ENCODE peak calls at places on chromosomes 1 and 21, in six cellular contexts. L, D, C, U, A and N are unnamed samples.

GRCh38 chr1:59994302-59995198 is 68.0 kb upstream of the CYP2J2 start:
- DNase-seq in A (peak), L (peak), U (no peak), D (no peak), C (peak), N (no peak)

GRCh38 chr1:231165371-231165770 is 3.5 kb downstream of the TRIM67 start:
- DNase-seq in U (no peak), D (no peak), C (peak), L (no peak), A (peak), N (no peak)

GRCh38 chr1:245031041-245031440 is 123.7 kb upstream of the KIF26B start:
- DNase-seq in D (no peak), A (no peak), U (no peak), L (no peak), C (no peak), N (no peak)

GRCh38 chr1:159927887-159928431 is 2.7 kb upstream of the TAGLN2 start:
- DNase-seq in U (no peak), L (no peak), C (no peak), D (no peak), A (no peak), N (no peak)

GRCh38 chr1:38138498-38139233 is 92.1 kb upstream of the POU3F1 start:
- DNase-seq in C (peak), U (peak), D (peak), L (peak), A (peak), N (peak)

GRCh38 chr1:63318255-63319068 is 3.9 kb upstream of the FOXD3 start:
- DNase-seq in A (no peak), C (no peak), D (no peak), U (no peak), L (no peak), N (no peak)

GRCh38 chr1:67367370-67368345 is 60.0 kb downstream of the IL12RB2 start:
- DNase-seq in U (no peak), L (peak), C (peak), D (peak), A (peak), N (no peak)

GRCh38 chr1:1299686-1300351 is 7.9 kb downstream of the ACAP3 start:
- DNase-seq in U (no peak), D (no peak), L (no peak), C (no peak), A (no peak), N (no peak)

GRCh38 chr1:15328785-15329480 is 80.8 kb upstream of the EFHD2 start:
- DNase-seq in A (peak), L (peak), D (no peak), U (no peak), C (peak), N (peak)

GRCh38 chr1:145936247-145936646 is 9.0 kb upstream of the RBM8A start:
- DNase-seq in L (no peak), C (peak), U (no peak), A (no peak), D (no peak), N (no peak)
- H3K27ac ChIP-seq in L (no peak), C (no peak), U (no peak), A (no peak), D (no peak), N (no peak)

GRCh38 chr21:17554619-17555472 is 42.0 kb downstream of the CXADR start:
- DNase-seq in U (no peak), A (peak), L (no peak), C (peak), D (no peak), N (no peak)
- H3K27ac ChIP-seq in U (peak), A (no peak), L (no peak), C (no peak), D (no peak), N (no peak)

GRCh38 chr1:193060938-193061337 is 1.5 kb downstream of the RO60 start:
- DNase-seq in L (no peak), C (peak), A (peak), U (no peak), D (no peak), N (no peak)
- H3K27ac ChIP-seq in L (peak), C (peak), A (peak), U (no peak), D (peak), N (no peak)

GRCh38 chr1:41432481-41433280 is 51.8 kb downstream of the EDN2 start:
- DNase-seq in D (peak), U (peak), C (peak), L (peak), A (peak), N (peak)

GRCh38 chr1:41433501-41433900 is 51.0 kb downstream of the EDN2 start:
- DNase-seq in U (no peak), L (no peak), A (no peak), C (no peak), D (no peak), N (no peak)

GRCh38 chr1:41429641-41430035 is 54.8 kb downstream of the EDN2 start:
- DNase-seq in L (no peak), A (no peak), C (no peak), D (no peak), U (no peak), N (no peak)

GRCh38 chr1:41434306-41434705 is 50.2 kb downstream of the EDN2 start:
- DNase-seq in C (no peak), A (no peak), U (no peak), D (no peak), L (no peak), N (no peak)

DNA sequence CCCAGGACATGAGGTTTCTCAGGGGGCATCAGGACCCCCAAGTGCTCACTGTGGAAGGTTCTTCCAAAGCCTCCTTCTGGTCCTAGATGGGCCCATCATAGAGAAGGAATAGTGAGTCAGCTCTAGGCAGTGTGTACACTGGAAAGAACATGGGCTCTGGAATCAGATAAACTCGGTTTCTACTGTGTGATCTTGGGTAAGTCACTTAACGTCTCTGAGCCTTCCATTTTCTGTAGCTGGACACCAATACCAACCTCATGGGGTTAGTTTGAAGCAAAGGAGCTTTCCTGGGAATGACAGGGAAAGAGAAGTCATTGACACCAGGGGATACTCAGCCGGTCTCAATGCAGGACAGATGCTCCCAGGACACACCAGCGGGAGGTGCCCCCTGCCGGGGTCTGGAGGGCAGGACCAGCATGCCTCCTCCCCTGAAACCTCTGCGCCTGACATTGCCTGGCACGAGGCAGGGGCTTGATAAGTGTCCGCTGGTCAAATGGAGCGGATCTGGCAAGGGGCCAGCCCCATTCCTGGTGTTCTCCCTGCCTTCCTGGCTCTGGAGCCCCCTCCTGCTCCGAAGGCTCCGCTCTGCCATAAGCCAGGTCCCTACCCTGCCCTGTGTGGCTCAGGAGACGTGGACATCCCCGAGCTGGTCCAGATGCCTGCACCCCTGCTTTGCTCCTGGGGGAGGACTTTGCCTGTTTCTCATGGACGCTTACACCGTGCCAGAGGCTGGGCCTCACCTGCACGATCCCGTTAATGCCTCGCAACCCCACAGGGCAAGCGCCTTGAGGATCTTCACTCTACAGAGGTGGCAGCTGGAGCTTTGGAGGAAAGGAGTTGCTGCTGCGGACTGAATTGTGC is 52.8 kb downstream of the EDN2 start:
- DNase-seq in U (no peak), A (no peak), L (no peak), C (no peak), D (no peak), N (no peak)
- H3K27ac ChIP-seq in U (no peak), A (no peak), L (peak), C (no peak), D (peak), N (peak)

DNA sequence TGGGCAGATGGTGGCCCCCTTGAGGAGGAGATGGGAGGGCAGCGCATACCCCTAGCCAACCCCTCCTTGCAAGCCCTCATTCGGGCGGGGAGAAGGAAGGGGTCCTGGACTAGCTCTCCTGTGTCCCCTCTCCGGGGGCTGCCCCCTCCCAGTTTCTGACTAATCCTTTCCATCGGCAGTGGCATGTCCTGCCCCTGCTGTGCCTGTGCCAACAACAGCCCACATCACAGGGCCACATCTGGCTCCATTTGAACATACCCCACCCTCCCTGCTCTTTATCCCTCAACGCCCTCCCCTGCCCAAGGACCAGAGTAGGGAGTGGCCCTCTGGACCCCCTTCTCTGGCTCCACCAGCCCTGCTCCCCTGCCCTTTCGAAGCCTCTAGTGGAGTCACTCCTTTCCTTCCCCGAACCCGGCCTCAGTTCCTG is 11.0 kb upstream of the LMNA start:
- DNase-seq in U (no peak), C (peak), A (peak), D (no peak), L (peak), N (no peak)
- H3K27ac ChIP-seq in U (no peak), C (peak), A (peak), D (peak), L (peak), N (peak)

DNA sequence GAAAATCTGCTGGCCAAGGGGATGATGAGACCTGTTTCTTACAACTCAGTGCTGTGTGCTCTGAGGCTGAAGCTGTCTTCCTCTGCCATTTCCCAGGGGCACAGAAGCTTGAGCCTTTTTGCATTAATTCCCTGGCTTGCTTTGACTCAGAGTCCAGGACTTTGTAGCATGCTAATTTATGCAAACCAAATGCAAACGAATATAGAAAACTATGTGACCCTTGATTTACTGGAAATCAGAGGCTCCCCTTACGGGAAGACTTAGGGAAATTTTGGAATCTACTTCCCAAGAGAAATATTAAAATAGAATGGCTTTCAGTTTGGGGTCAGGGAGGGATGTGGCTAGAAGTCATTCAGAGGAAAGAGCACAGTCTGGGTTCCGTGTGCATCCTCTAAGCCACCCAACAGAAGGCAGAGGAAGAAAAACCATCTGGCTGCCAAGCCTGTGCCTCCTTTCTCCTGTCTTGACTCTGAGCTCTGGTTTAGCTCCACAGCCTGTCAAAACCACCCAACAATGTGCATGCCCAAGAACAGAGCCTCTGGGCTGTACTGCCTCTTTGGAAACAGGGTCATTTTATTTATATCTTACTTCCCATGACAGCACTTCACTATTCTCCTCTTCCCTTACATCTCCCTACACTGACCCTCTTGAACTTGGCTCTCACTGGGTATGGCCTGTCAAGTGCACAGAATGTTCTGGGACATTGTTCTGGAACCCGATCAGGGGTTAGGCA is 30.0 kb downstream of the ATF3 start:
- DNase-seq in D (no peak), L (no peak), C (peak), U (no peak), A (peak), N (no peak)
- H3K27ac ChIP-seq in D (peak), L (peak), C (peak), U (no peak), A (peak), N (no peak)

GRCh38 chr1:238406098-238406497 is 515.4 kb upstream of the ZP4 start:
- DNase-seq in U (no peak), D (no peak), L (no peak), A (no peak), C (no peak), N (no peak)
- H3K27ac ChIP-seq in U (peak), D (no peak), L (no peak), A (no peak), C (no peak), N (no peak)

GRCh38 chr1:108877324-108877812 is 583 bp downstream of the GPSM2 start:
- DNase-seq in D (no peak), C (peak), A (peak), L (no peak), U (no peak), N (no peak)
- H3K27ac ChIP-seq in D (no peak), C (peak), A (peak), L (peak), U (peak), N (peak)

DNA sequence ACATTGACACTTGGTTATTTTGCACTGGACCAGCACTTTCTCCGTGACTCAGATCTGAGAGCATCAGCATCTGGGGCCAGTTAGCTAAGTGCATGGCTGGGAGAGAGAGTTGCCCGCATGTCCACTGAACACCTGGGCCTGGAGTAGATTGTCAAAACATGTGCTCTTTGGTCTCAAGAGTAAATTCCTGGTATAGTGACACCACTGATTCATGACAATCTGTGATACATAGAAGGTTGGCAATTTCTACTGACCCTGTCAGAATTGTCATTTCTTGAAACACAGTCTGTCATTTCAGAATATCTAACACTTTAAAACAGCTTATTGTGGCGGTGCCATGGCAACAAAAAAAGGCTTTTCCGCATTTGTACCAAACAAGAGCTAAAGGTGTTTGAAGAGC is 186.4 kb upstream of the FAM78B start:
- DNase-seq in A (no peak), L (no peak), C (no peak), D (no peak), U (no peak), N (no peak)
- H3K27ac ChIP-seq in A (no peak), L (no peak), C (no peak), D (no peak), U (no peak), N (no peak)